ENCODE peak calls at places on chromosomes 5 and 9, in eight cellular contexts. One of them, this sample, is unnamed.

GRCh38 chr5:39177629-39177959 is 41.8 kb downstream of the FYB1 start:
- DNase-seq in HS-5: no peak
- DNase-seq in T-helper 2 cell: no peak
- DNase-seq in ureter: no peak
- DNase-seq in adipocyte: no peak
- DNase-seq in NCI-H526 treated with DMSO at 0.1 percent for 48 hours: no peak
- DNase-seq in stimulated activated CD4-positive, alpha-beta T cell treated with anti-CD3 and anti-CD28 coated beads, TNF-alpha, amount 100 ng/mL, for 24 hours: no peak
- DNase-seq in GM06990: peak
- DNase-seq in this sample: no peak

GRCh38 chr5:87645241-87645640 is 232.5 kb upstream of the CCNH start:
- DNase-seq in HS-5: no peak
- DNase-seq in T-helper 2 cell: no peak
- DNase-seq in ureter: no peak
- DNase-seq in adipocyte: no peak
- DNase-seq in NCI-H526 treated with DMSO at 0.1 percent for 48 hours: no peak
- DNase-seq in stimulated activated CD4-positive, alpha-beta T cell treated with anti-CD3 and anti-CD28 coated beads, TNF-alpha, amount 100 ng/mL, for 24 hours: no peak
- DNase-seq in GM06990: no peak
- DNase-seq in this sample: no peak

GRCh38 chr5:179346401-179346800 is 1.1 kb upstream of the ADAMTS2 start:
- DNase-seq in HS-5: no peak
- DNase-seq in T-helper 2 cell: no peak
- DNase-seq in ureter: no peak
- DNase-seq in adipocyte: no peak
- DNase-seq in NCI-H526 treated with DMSO at 0.1 percent for 48 hours: no peak
- DNase-seq in stimulated activated CD4-positive, alpha-beta T cell treated with anti-CD3 and anti-CD28 coated beads, TNF-alpha, amount 100 ng/mL, for 24 hours: no peak
- DNase-seq in GM06990: no peak
- DNase-seq in this sample: no peak

GRCh38 chr5:10301842-10302610 is 5.7 kb downstream of the CMBL start:
- DNase-seq in HS-5: no peak
- DNase-seq in T-helper 2 cell: no peak
- DNase-seq in ureter: peak
- DNase-seq in adipocyte: no peak
- DNase-seq in NCI-H526 treated with DMSO at 0.1 percent for 48 hours: no peak
- DNase-seq in stimulated activated CD4-positive, alpha-beta T cell treated with anti-CD3 and anti-CD28 coated beads, TNF-alpha, amount 100 ng/mL, for 24 hours: no peak
- DNase-seq in GM06990: no peak
- DNase-seq in this sample: no peak

GRCh38 chr5:158519433-158520025 is 580.2 kb downstream of the EBF1 start:
- DNase-seq in HS-5: no peak
- DNase-seq in T-helper 2 cell: no peak
- DNase-seq in ureter: no peak
- DNase-seq in adipocyte: peak
- DNase-seq in NCI-H526 treated with DMSO at 0.1 percent for 48 hours: no peak
- DNase-seq in stimulated activated CD4-positive, alpha-beta T cell treated with anti-CD3 and anti-CD28 coated beads, TNF-alpha, amount 100 ng/mL, for 24 hours: no peak
- DNase-seq in GM06990: no peak
- DNase-seq in this sample: no peak

GRCh38 chr5:82735160-82735789 is 341.9 kb downstream of the TMEM167A start:
- DNase-seq in HS-5: peak
- DNase-seq in T-helper 2 cell: no peak
- DNase-seq in ureter: no peak
- DNase-seq in adipocyte: no peak
- DNase-seq in NCI-H526 treated with DMSO at 0.1 percent for 48 hours: no peak
- DNase-seq in stimulated activated CD4-positive, alpha-beta T cell treated with anti-CD3 and anti-CD28 coated beads, TNF-alpha, amount 100 ng/mL, for 24 hours: no peak
- DNase-seq in GM06990: no peak
- DNase-seq in this sample: no peak

GRCh38 chr9:16312116-16312515 is 558.4 kb downstream of the BNC2 start:
- DNase-seq in HS-5: no peak
- DNase-seq in T-helper 2 cell: no peak
- DNase-seq in ureter: no peak
- DNase-seq in adipocyte: no peak
- DNase-seq in NCI-H526 treated with DMSO at 0.1 percent for 48 hours: no peak
- DNase-seq in stimulated activated CD4-positive, alpha-beta T cell treated with anti-CD3 and anti-CD28 coated beads, TNF-alpha, amount 100 ng/mL, for 24 hours: no peak
- DNase-seq in GM06990: no peak
- DNase-seq in this sample: no peak

GRCh38 chr5:151740336-151740942 is 18.0 kb downstream of the ATOX1 start:
- DNase-seq in HS-5: peak
- DNase-seq in T-helper 2 cell: peak
- DNase-seq in ureter: peak
- DNase-seq in adipocyte: peak
- DNase-seq in NCI-H526 treated with DMSO at 0.1 percent for 48 hours: no peak
- DNase-seq in stimulated activated CD4-positive, alpha-beta T cell treated with anti-CD3 and anti-CD28 coated beads, TNF-alpha, amount 100 ng/mL, for 24 hours: no peak
- DNase-seq in GM06990: no peak
- DNase-seq in this sample: peak

GRCh38 chr5:146560205-146560812 is 44.3 kb upstream of the GPR151 start:
- DNase-seq in HS-5: peak
- DNase-seq in T-helper 2 cell: no peak
- DNase-seq in ureter: no peak
- DNase-seq in adipocyte: peak
- DNase-seq in NCI-H526 treated with DMSO at 0.1 percent for 48 hours: no peak
- DNase-seq in stimulated activated CD4-positive, alpha-beta T cell treated with anti-CD3 and anti-CD28 coated beads, TNF-alpha, amount 100 ng/mL, for 24 hours: no peak
- DNase-seq in GM06990: no peak
- DNase-seq in this sample: no peak

GRCh38 chr5:140509898-140510297 is 37.6 kb upstream of the EIF4EBP3 start:
- DNase-seq in HS-5: no peak
- DNase-seq in T-helper 2 cell: no peak
- DNase-seq in ureter: no peak
- DNase-seq in adipocyte: no peak
- DNase-seq in NCI-H526 treated with DMSO at 0.1 percent for 48 hours: no peak
- DNase-seq in stimulated activated CD4-positive, alpha-beta T cell treated with anti-CD3 and anti-CD28 coated beads, TNF-alpha, amount 100 ng/mL, for 24 hours: no peak
- DNase-seq in GM06990: no peak
- DNase-seq in this sample: no peak

GRCh38 chr9:23825700-23826099 is 340 bp downstream of the ELAVL2 start:
- DNase-seq in HS-5: no peak
- DNase-seq in T-helper 2 cell: no peak
- DNase-seq in ureter: no peak
- DNase-seq in adipocyte: peak
- DNase-seq in NCI-H526 treated with DMSO at 0.1 percent for 48 hours: no peak
- DNase-seq in stimulated activated CD4-positive, alpha-beta T cell treated with anti-CD3 and anti-CD28 coated beads, TNF-alpha, amount 100 ng/mL, for 24 hours: no peak
- DNase-seq in GM06990: no peak
- DNase-seq in this sample: no peak